ENCODE peak calls at places on chromosomes 1 and 21, in four cellular contexts. One of them, this sample, is unnamed.

GRCh38 chr1:224513383-224513782 is 78.8 kb upstream of the WDR26 start:
- DNase-seq in naive thymus-derived CD4-positive, alpha-beta T cell: no peak
- DNase-seq in sigmoid colon: no peak
- DNase-seq in CD8-positive, alpha-beta T cell: no peak
- DNase-seq in this sample: no peak

GRCh38 chr1:246012271-246012854 is 494.7 kb downstream of the SMYD3 start:
- DNase-seq in naive thymus-derived CD4-positive, alpha-beta T cell: no peak
- DNase-seq in sigmoid colon: no peak
- DNase-seq in CD8-positive, alpha-beta T cell: no peak
- DNase-seq in this sample: peak; percentile 58

GRCh38 chr1:202888204-202888506 is 794 bp downstream of the RABIF start:
- DNase-seq in naive thymus-derived CD4-positive, alpha-beta T cell: no peak
- DNase-seq in sigmoid colon: no peak
- DNase-seq in CD8-positive, alpha-beta T cell: no peak
- DNase-seq in this sample: no peak

GRCh38 chr1:28341591-28341990 is 12.8 kb downstream of the MED18 start:
- DNase-seq in naive thymus-derived CD4-positive, alpha-beta T cell: no peak
- DNase-seq in sigmoid colon: peak; percentile 0
- DNase-seq in CD8-positive, alpha-beta T cell: no peak
- DNase-seq in this sample: no peak

GRCh38 chr21:45839274-45839673 is 142.3 kb upstream of the COL6A1 start:
- DNase-seq in naive thymus-derived CD4-positive, alpha-beta T cell: no peak
- DNase-seq in sigmoid colon: no peak
- DNase-seq in CD8-positive, alpha-beta T cell: no peak
- DNase-seq in this sample: no peak

GRCh38 chr21:45592208-45592619 is 50.0 kb upstream of the SLC19A1 start:
- DNase-seq in naive thymus-derived CD4-positive, alpha-beta T cell: no peak
- DNase-seq in sigmoid colon: peak; percentile 54
- DNase-seq in CD8-positive, alpha-beta T cell: peak; percentile 37
- DNase-seq in this sample: no peak

GRCh38 chr21:25722631-25723030 is 12.1 kb downstream of the ATP5PF start:
- DNase-seq in naive thymus-derived CD4-positive, alpha-beta T cell: no peak
- DNase-seq in sigmoid colon: no peak
- DNase-seq in CD8-positive, alpha-beta T cell: no peak
- DNase-seq in this sample: no peak

GRCh38 chr1:48250572-48250971 is 28.1 kb downstream of the SLC5A9 start:
- DNase-seq in naive thymus-derived CD4-positive, alpha-beta T cell: no peak
- DNase-seq in sigmoid colon: no peak
- DNase-seq in CD8-positive, alpha-beta T cell: no peak
- DNase-seq in this sample: no peak

GRCh38 chr1:214135886-214136285 is 145.1 kb upstream of the SMYD2 start:
- DNase-seq in naive thymus-derived CD4-positive, alpha-beta T cell: no peak
- DNase-seq in sigmoid colon: no peak
- DNase-seq in CD8-positive, alpha-beta T cell: no peak
- DNase-seq in this sample: no peak
- H3K4me3 ChIP-seq in naive thymus-derived CD4-positive, alpha-beta T cell: no peak overlapping the region
- H3K4me3 ChIP-seq in sigmoid colon: no peak overlapping the region
- H3K4me3 ChIP-seq in CD8-positive, alpha-beta T cell: no peak overlapping the region
- H3K4me3 ChIP-seq in this sample: no peak overlapping the region

GRCh38 chr1:226827458-226827857 is 43.0 kb upstream of the PSEN2 start:
- DNase-seq in naive thymus-derived CD4-positive, alpha-beta T cell: no peak
- DNase-seq in sigmoid colon: peak; percentile 93
- DNase-seq in CD8-positive, alpha-beta T cell: no peak
- DNase-seq in this sample: no peak
- H3K4me3 ChIP-seq in naive thymus-derived CD4-positive, alpha-beta T cell: peak overlapping the region; percentile 34
- H3K4me3 ChIP-seq in sigmoid colon: peak overlapping the region; percentile 28
- H3K4me3 ChIP-seq in CD8-positive, alpha-beta T cell: no peak overlapping the region
- H3K4me3 ChIP-seq in this sample: no peak overlapping the region

GRCh38 chr1:155176544-155177071 is 3.0 kb downstream of the TRIM46 start:
- DNase-seq in naive thymus-derived CD4-positive, alpha-beta T cell: peak; percentile 66
- DNase-seq in sigmoid colon: peak; percentile 91
- DNase-seq in CD8-positive, alpha-beta T cell: peak; percentile 70
- DNase-seq in this sample: peak; percentile 93

GRCh38 chr1:155175927-155176371 is 2.3 kb downstream of the TRIM46 start:
- DNase-seq in naive thymus-derived CD4-positive, alpha-beta T cell: no peak
- DNase-seq in sigmoid colon: peak; percentile 60
- DNase-seq in CD8-positive, alpha-beta T cell: no peak
- DNase-seq in this sample: peak; percentile 43

GRCh38 chr1:155174334-155175280 is 958 bp downstream of the TRIM46 start:
- DNase-seq in naive thymus-derived CD4-positive, alpha-beta T cell: no peak
- DNase-seq in sigmoid colon: peak; percentile 69
- DNase-seq in CD8-positive, alpha-beta T cell: no peak
- DNase-seq in this sample: peak; percentile 90

GRCh38 chr1:155173478-155174333 is at the start of gene TRIM46:
- DNase-seq in naive thymus-derived CD4-positive, alpha-beta T cell: no peak
- DNase-seq in sigmoid colon: peak; percentile 60
- DNase-seq in CD8-positive, alpha-beta T cell: no peak
- DNase-seq in this sample: peak; percentile 91

GRCh38 chr1:155175281-155175926 is 1.8 kb downstream of the TRIM46 start:
- DNase-seq in naive thymus-derived CD4-positive, alpha-beta T cell: no peak
- DNase-seq in sigmoid colon: peak; percentile 65
- DNase-seq in CD8-positive, alpha-beta T cell: no peak
- DNase-seq in this sample: no peak
- H3K4me3 ChIP-seq in naive thymus-derived CD4-positive, alpha-beta T cell: no peak overlapping the region
- H3K4me3 ChIP-seq in sigmoid colon: no peak overlapping the region
- H3K4me3 ChIP-seq in CD8-positive, alpha-beta T cell: no peak overlapping the region
- H3K4me3 ChIP-seq in this sample: peak overlapping the region; percentile 93

GRCh38 chr1:155245163-155245524 is 10.1 kb downstream of the ENTREP3 start:
- DNase-seq in naive thymus-derived CD4-positive, alpha-beta T cell: no peak
- DNase-seq in sigmoid colon: no peak
- DNase-seq in CD8-positive, alpha-beta T cell: no peak
- DNase-seq in this sample: no peak

GRCh38 chr1:155241851-155242264 is 13.4 kb downstream of the ENTREP3 start:
- DNase-seq in naive thymus-derived CD4-positive, alpha-beta T cell: no peak
- DNase-seq in sigmoid colon: no peak
- DNase-seq in CD8-positive, alpha-beta T cell: no peak
- DNase-seq in this sample: no peak

GRCh38 chr1:155244368-155245162 is 10.7 kb downstream of the ENTREP3 start:
- DNase-seq in naive thymus-derived CD4-positive, alpha-beta T cell: peak; percentile 76
- DNase-seq in sigmoid colon: peak; percentile 100
- DNase-seq in CD8-positive, alpha-beta T cell: peak; percentile 89
- DNase-seq in this sample: peak; percentile 91

GRCh38 chr1:155242805-155243358 is 12.4 kb downstream of the ENTREP3 start:
- DNase-seq in naive thymus-derived CD4-positive, alpha-beta T cell: no peak
- DNase-seq in sigmoid colon: no peak
- DNase-seq in CD8-positive, alpha-beta T cell: no peak
- DNase-seq in this sample: no peak

DNA sequence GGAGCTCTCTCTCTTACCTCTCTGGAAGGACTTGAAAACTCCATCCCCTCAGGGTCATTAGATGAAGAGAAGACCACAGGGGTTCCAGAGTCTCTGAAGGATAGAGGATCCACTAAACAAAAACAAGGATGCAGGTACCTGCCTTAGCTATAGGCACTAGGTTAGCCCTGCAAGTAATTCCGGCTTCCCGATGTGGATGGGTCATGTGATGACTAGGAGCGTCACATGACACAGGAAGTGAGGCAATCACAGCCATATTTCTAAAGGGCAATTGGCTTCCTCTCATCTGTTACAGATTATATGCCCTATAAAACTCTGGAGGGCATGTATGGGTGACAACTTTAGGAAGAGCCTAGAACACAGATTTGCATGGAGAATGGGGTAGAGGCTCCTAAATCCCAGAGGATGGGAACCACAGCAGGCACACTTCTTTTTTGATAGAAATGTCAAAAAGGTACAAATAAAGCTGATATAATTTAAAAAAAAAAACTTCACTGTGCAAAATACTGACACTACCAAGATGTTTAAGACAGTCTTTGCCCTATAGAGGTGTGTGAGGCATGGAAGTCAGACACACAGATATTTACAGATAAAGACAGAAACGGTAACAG is 14.1 kb downstream of the ENTREP3 start:
- DNase-seq in naive thymus-derived CD4-positive, alpha-beta T cell: no peak
- DNase-seq in sigmoid colon: peak; percentile 86
- DNase-seq in CD8-positive, alpha-beta T cell: no peak
- DNase-seq in this sample: peak; percentile 82
- H3K4me3 ChIP-seq in naive thymus-derived CD4-positive, alpha-beta T cell: peak overlapping the region; percentile 65
- H3K4me3 ChIP-seq in sigmoid colon: peak overlapping the region; percentile 45
- H3K4me3 ChIP-seq in CD8-positive, alpha-beta T cell: peak overlapping the region; percentile 60
- H3K4me3 ChIP-seq in this sample: peak overlapping the region; percentile 51

GRCh38 chr1:179295356-179295755 is 1.8 kb downstream of the SOAT1 start:
- DNase-seq in naive thymus-derived CD4-positive, alpha-beta T cell: no peak
- DNase-seq in sigmoid colon: no peak
- DNase-seq in CD8-positive, alpha-beta T cell: no peak
- DNase-seq in this sample: no peak
- H3K4me3 ChIP-seq in naive thymus-derived CD4-positive, alpha-beta T cell: peak overlapping the region; percentile 78
- H3K4me3 ChIP-seq in sigmoid colon: peak overlapping the region; percentile 75
- H3K4me3 ChIP-seq in CD8-positive, alpha-beta T cell: peak overlapping the region; percentile 92
- H3K4me3 ChIP-seq in this sample: peak overlapping the region; percentile 85

GRCh38 chr1:30748098-30748698 is 9.4 kb downstream of the LAPTM5 start:
- DNase-seq in naive thymus-derived CD4-positive, alpha-beta T cell: no peak
- DNase-seq in sigmoid colon: no peak
- DNase-seq in CD8-positive, alpha-beta T cell: no peak
- DNase-seq in this sample: no peak
- H3K4me3 ChIP-seq in naive thymus-derived CD4-positive, alpha-beta T cell: peak overlapping the region; percentile 50
- H3K4me3 ChIP-seq in sigmoid colon: no peak overlapping the region
- H3K4me3 ChIP-seq in CD8-positive, alpha-beta T cell: peak overlapping the region; percentile 31
- H3K4me3 ChIP-seq in this sample: no peak overlapping the region